ENCODE peak calls at places on chromosomes 16 and 17, in six cellular contexts. K, E, X, M, W and J are unnamed samples.

GRCh38 chr16:21083729-21084268 is 66.8 kb downstream of the DNAH3 start:
- DNase-seq in W (peak; percentile 59), E (peak; percentile 27), X (peak; percentile 69), M (peak; percentile 56), K (peak; percentile 70), J (peak; percentile 18)

GRCh38 chr16:5551909-5552308 is 454.3 kb upstream of the EEF2KMT start:
- DNase-seq in K (no peak), W (peak; percentile 84), E (no peak), M (no peak), X (no peak), J (no peak)

GRCh38 chr16:68374961-68375660 is 64.3 kb downstream of the PRMT7 start:
- DNase-seq in X (no peak), E (no peak), W (no peak), M (no peak), K (no peak), J (no peak)

GRCh38 chr17:64788286-64789060 is 126.4 kb upstream of the SMURF2 start:
- DNase-seq in X (no peak), K (no peak), E (no peak), M (no peak), W (no peak), J (no peak)

GRCh38 chr16:4572715-4573114 is 16.6 kb downstream of the C16orf96 start:
- DNase-seq in K (no peak), E (no peak), M (no peak), X (no peak), W (peak; percentile 26), J (no peak)

GRCh38 chr17:81189670-81190530 is 23.9 kb upstream of the AATK start:
- DNase-seq in K (no peak), E (no peak), M (no peak), W (no peak), X (no peak), J (no peak)

GRCh38 chr16:12535535-12536411 is 267.9 kb downstream of the CPPED1 start:
- DNase-seq in X (no peak), K (no peak), M (no peak), E (peak; percentile 27), W (no peak), J (no peak)

GRCh38 chr16:68310441-68311315 is at the start of the genes PRMT7 and SLC7A6OS:
- DNase-seq in X (peak; percentile 88), W (peak; percentile 97), K (peak; percentile 95), M (peak; percentile 94), E (peak; percentile 78), J (peak; percentile 87)

GRCh38 chr17:55889271-55889670 is 138.4 kb downstream of the PCTP start:
- DNase-seq in M (no peak), W (no peak), X (no peak), E (no peak), K (no peak), J (no peak)

GRCh38 chr17:82587234-82588086 is 60.8 kb downstream of the WDR45B start:
- DNase-seq in X (no peak), E (no peak), W (peak; percentile 30), K (no peak), M (no peak), J (no peak)

GRCh38 chr16:81029930-81030604 is 5.6 kb upstream of the ATMIN start:
- DNase-seq in M (no peak), K (no peak), X (no peak), E (no peak), W (no peak), J (no peak)

GRCh38 chr17:61583242-61583641 is 7.8 kb downstream of the NACA2 start:
- DNase-seq in W (peak; percentile 66), X (no peak), E (no peak), K (peak; percentile 32), M (peak; percentile 74), J (no peak)

GRCh38 chr16:84266451-84266850 is 26.6 kb upstream of the KCNG4 start:
- DNase-seq in X (no peak), K (peak; percentile 88), M (peak; percentile 59), W (peak; percentile 56), E (no peak), J (no peak)

GRCh38 chr16:2598723-2599122 is 60.9 kb downstream of the PDPK1 start:
- DNase-seq in W (no peak), K (no peak), E (no peak), M (no peak), X (no peak), J (no peak)

GRCh38 chr16:1493746-1494094 is 560 bp downstream of the TELO2 start:
- DNase-seq in X (no peak), E (peak; percentile 35), K (peak; percentile 36), W (peak; percentile 40), M (no peak), J (no peak)

GRCh38 chr16:66389256-66390175 is 23.0 kb downstream of the CDH5 start:
- DNase-seq in M (no peak), X (no peak), K (no peak), E (no peak), W (no peak), J (no peak)

GRCh38 chr17:17025621-17026020 is 16.6 kb upstream of the MPRIP start:
- DNase-seq in K (peak; percentile 28), W (no peak), X (no peak), E (no peak), M (no peak), J (no peak)

GRCh38 chr17:4017377-4017776 is 53.1 kb upstream of the ATP2A3 start:
- DNase-seq in X (no peak), W (no peak), E (no peak), K (no peak), M (no peak), J (no peak)
- TF ChIP-seq CTCF in X (peak; percentile 14), W (peak; percentile 36), E (peak; percentile 11), K (no peak), M (peak; percentile 13), J (no peak)

DNA sequence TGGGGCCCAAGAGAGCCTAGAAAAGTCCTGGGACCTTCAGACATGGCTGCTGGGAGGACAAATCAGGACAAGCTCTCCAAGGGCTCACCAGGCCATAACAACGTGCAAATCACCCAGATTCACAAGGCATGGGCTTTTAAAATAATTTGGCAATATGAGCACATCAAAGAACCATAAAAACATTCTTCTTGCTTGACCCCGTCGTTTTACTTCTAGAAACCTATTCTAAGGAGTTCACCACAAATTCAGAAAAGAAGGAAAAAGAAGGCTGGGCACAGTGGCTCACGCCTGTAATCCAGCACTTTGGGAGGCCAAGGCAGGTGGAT is 12.1 kb upstream of the MT3 start:
- DNase-seq in W (no peak), X (no peak), M (no peak), K (no peak), E (no peak), J (no peak)
- TF ChIP-seq CTCF in W (no peak), X (no peak), M (no peak), K (no peak), E (no peak), J (no peak)

DNA sequence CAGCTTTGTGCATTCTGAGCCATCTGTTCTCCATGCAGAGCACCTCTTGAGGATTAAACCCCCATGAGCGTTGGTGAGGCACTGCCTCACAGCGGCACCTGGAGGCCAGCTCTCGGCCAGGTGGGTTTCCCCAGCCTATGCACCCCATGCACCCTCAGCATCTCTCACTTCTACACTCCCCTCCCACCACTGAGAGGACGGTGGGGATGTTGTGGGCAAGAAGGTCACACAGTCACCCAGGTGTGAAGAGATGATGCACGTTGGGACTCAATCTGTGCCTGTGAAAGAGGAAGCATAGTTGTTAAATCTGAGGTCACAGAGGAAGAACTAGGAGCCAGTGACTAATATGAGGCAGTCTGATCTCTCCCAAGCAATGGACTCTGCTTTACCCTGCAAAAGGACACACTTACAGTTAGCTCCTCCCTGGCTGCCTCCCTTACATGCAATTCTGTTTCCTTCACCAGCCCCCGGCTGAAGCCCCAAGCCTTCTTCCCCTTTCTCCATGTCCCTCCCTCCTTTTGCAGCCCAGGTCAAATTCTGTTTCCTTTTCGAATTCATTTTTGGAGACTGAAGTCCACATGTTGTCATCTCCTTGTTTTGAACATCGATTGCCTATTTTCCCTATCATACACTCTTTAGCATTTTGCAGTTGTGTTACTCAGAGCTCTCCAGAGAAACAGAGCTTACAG is 58.5 kb downstream of the HS3ST3B1 start:
- DNase-seq in X (no peak), K (no peak), E (no peak), M (no peak), W (no peak), J (peak; percentile 61)
- TF ChIP-seq CTCF in X (no peak), K (no peak), E (no peak), M (no peak), W (no peak), J (no peak)

GRCh38 chr17:20611314-20611713 is 31.8 kb downstream of the CDRT15L2 start:
- DNase-seq in E (no peak), X (no peak), K (no peak), M (no peak), W (no peak), J (no peak)
- TF ChIP-seq CTCF in E (no peak), X (no peak), K (no peak), M (no peak), W (no peak), J (no peak)